ENCODE peak calls at places on chromosomes 2 and 18, in six cellular contexts. C is AG04450, G is epithelial cell of esophagus, I is IMR-90, B is mammary epithelial cell, X is GM12865. F is an unnamed sample.

GRCh38 chr2:162422894-162423293 is 79.0 kb downstream of the GCA start:
- DNase-seq in C (no peak), I (no peak), B (no peak), G (peak; percentile 9), X (no peak), F (no peak)

GRCh38 chr2:182018218-182018617 is 32.6 kb downstream of the PPP1R1C start:
- DNase-seq in C (no peak), G (peak; percentile 44), B (peak; percentile 4), I (peak; percentile 62), X (no peak), F (no peak)

GRCh38 chr18:58962331-58962730 is 97.7 kb downstream of the ZNF532 start:
- DNase-seq in C (no peak), B (no peak), G (no peak), I (no peak), X (no peak), F (no peak)

GRCh38 chr2:204834716-204835115 is 289.4 kb downstream of the PARD3B start:
- DNase-seq in C (no peak), B (no peak), I (no peak), G (no peak), X (no peak), F (no peak)

GRCh38 chr2:179592167-179592936 is 269.1 kb downstream of the ZNF385B start:
- DNase-seq in B (no peak), C (peak; percentile 44), X (no peak), I (peak; percentile 90), G (no peak), F (no peak)

GRCh38 chr2:10414591-10414990 is 33.5 kb downstream of the ODC1 start:
- DNase-seq in B (no peak), G (no peak), C (no peak), X (no peak), I (peak; percentile 32), F (no peak)

GRCh38 chr2:172427990-172428840 is 829 bp downstream of the ITGA6 start:
- DNase-seq in B (peak; percentile 66), I (no peak), G (no peak), X (peak; percentile 10), C (no peak), F (peak; percentile 49)

GRCh38 chr2:17035010-17035409 is 369.4 kb upstream of the CYRIA start:
- DNase-seq in I (peak; percentile 0), C (peak; percentile 33), B (peak; percentile 13), X (no peak), G (peak; percentile 58), F (no peak)

GRCh38 chr2:99651930-99652670 is 162.3 kb upstream of the REV1 start:
- DNase-seq in G (no peak), X (no peak), C (peak; percentile 13), I (peak; percentile 75), B (peak; percentile 32), F (no peak)

GRCh38 chr2:172462393-172463381 is 35.3 kb downstream of the ITGA6 start:
- DNase-seq in G (peak; percentile 58), X (peak; percentile 47), I (no peak), B (peak; percentile 83), C (no peak), F (peak; percentile 97)

GRCh38 chr2:167333245-167333644 is 445.0 kb downstream of the XIRP2 start:
- DNase-seq in G (no peak), X (no peak), B (no peak), C (no peak), I (peak; percentile 2), F (no peak)

GRCh38 chr2:200223385-200223784 is 83.1 kb upstream of the SPATS2L start:
- DNase-seq in G (no peak), B (no peak), I (peak; percentile 28), C (no peak), X (no peak), F (no peak)

GRCh38 chr2:149507933-149508332 is 79.6 kb downstream of the MMADHC start:
- DNase-seq in X (no peak), B (peak; percentile 12), C (no peak), I (no peak), G (peak; percentile 63), F (no peak)

DNA sequence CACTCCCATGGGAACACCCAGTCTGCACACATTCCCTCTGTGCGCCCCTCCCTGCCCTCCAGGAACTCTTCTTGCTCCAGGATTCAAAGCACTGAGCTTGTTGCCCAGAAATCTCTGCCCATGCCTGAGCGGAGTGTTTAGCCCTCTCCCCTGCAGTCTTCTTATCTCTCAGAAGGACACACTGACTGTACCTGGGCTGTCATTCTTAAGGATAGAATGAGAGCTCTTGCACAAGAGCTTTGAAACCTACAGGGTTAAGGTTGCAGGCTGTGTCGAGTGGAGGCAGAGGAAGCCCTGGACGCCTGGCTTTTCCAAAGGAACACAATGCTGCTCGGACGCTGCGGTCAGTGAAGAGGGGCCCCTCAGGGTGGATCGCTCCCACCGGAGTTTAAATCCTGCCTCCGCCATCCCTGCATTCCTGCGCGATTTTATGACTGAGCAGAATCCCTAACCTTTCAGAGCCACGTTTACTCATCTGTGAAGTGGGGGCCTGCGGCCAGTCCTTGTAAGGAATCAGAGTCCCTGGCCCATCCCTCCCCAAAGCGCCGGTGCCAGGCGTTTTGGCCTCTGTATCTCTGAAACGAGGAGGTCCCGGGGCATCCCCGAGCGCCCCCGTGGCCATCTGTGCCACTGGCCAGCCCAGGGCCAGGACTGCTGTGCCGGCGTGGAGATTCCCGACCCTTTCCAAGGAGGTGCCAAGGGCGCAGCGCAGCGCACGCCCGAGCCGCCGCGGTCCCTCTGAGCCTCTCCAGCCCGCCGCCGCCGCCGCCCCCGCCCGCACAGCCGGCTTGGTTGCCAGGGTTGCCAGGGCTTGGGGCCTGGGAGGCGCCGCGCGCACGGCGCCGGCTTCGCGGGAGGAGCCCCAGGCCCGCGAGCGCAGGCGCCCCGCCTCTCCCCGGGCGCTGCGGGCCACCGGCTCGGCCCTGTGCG is 58.9 kb downstream of the FAM168B start:
- DNase-seq in I (peak; percentile 15), X (no peak), G (peak; percentile 62), B (peak; percentile 19), C (no peak), F (no peak)
- H3K4me3 ChIP-seq in I (peak overlapping the region; percentile 53), X (no peak overlapping the region), G (peak overlapping the region; percentile 27), B (peak overlapping the region; percentile 44), C (peak overlapping the region; percentile 25), F (no peak overlapping the region)

GRCh38 chr2:196368546-196369225 is 197.3 kb upstream of the STK17B start:
- DNase-seq in G (no peak), B (no peak), X (no peak), I (no peak), C (no peak), F (no peak)

GRCh38 chr2:196372811-196373664 is 201.7 kb upstream of the STK17B start:
- DNase-seq in G (no peak), C (no peak), X (no peak), I (no peak), B (no peak), F (no peak)

GRCh38 chr2:196370386-196370785 is 199.0 kb upstream of the STK17B start:
- DNase-seq in X (no peak), B (no peak), G (peak; percentile 43), I (no peak), C (no peak), F (no peak)

GRCh38 chr2:196369967-196370366 is 198.6 kb upstream of the STK17B start:
- DNase-seq in G (peak; percentile 92), B (peak; percentile 37), I (no peak), C (no peak), X (no peak), F (no peak)

GRCh38 chr2:196372276-196372809 is 201.0 kb upstream of the STK17B start:
- DNase-seq in G (no peak), X (no peak), B (no peak), C (no peak), I (no peak), F (no peak)
- H3K4me3 ChIP-seq in G (no peak overlapping the region), X (no peak overlapping the region), B (no peak overlapping the region), C (no peak overlapping the region), I (no peak overlapping the region), F (no peak overlapping the region)

DNA sequence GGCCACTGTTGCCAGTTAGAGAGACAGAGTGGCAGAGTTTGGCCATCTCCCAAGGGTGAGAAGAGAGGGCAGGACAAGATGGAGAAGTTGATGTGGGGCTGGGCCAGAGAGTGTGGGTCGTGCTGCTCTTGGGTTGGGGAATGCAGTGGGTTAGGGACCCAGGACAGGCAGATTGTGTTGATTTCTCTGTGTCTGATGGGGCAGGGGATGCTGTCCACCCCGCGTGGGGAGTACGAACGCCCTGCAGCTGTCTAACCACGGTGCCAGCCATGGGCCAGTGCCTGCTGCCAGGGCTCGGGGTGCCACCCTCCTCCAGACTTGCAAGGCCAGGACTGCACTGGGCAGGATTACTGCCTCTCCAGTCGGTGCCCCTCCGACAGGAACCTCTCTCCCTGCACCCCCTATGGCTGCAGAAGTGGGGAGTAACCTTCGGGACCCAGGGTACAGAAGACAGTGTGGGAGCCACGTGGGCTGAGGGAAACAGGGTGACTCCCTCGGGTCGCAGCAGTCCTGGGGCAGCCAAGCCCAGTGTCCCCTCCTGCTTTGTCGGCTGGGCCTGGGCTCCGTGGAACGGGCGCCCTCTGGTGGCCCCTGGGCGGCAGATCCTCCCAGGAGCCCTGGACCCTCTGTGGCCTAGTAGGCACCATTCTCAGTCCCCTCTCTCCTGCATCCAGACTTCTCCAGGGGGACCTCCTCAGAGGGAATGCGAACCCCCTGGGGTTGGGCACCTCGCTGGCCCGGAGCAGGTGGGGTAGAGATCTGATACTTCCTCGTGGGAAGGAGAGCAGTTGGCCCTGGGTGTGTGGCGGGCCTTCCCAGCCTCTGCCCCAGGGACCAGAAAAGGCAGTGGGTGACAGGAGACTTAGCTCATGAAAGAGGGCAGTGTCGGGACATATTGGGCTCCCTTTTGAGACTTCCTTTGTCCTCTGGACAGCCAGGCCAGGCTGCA is 2.7 kb downstream of the GPC1 start:
- DNase-seq in I (peak; percentile 42), C (no peak), X (peak; percentile 62), B (peak; percentile 60), G (peak; percentile 71), F (peak; percentile 28)
- H3K4me3 ChIP-seq in I (peak overlapping the region; percentile 13), C (peak overlapping the region; percentile 70), X (no peak overlapping the region), B (peak overlapping the region; percentile 74), G (peak overlapping the region; percentile 80), F (no peak overlapping the region)

GRCh38 chr2:164979113-164979512 is 23.8 kb upstream of the SLC38A11 start:
- DNase-seq in I (no peak), B (no peak), C (no peak), X (no peak), G (no peak), F (no peak)

GRCh38 chr2:164984428-164984827 is 29.1 kb upstream of the SLC38A11 start:
- DNase-seq in X (no peak), I (peak; percentile 28), G (no peak), B (no peak), C (no peak), F (no peak)

GRCh38 chr2:164975885-164976284 is 20.6 kb upstream of the SLC38A11 start:
- DNase-seq in I (no peak), G (no peak), X (no peak), B (no peak), C (no peak), F (no peak)

GRCh38 chr2:164976301-164976700 is 21.0 kb upstream of the SLC38A11 start:
- DNase-seq in C (no peak), B (no peak), I (no peak), G (no peak), X (no peak), F (no peak)

DNA sequence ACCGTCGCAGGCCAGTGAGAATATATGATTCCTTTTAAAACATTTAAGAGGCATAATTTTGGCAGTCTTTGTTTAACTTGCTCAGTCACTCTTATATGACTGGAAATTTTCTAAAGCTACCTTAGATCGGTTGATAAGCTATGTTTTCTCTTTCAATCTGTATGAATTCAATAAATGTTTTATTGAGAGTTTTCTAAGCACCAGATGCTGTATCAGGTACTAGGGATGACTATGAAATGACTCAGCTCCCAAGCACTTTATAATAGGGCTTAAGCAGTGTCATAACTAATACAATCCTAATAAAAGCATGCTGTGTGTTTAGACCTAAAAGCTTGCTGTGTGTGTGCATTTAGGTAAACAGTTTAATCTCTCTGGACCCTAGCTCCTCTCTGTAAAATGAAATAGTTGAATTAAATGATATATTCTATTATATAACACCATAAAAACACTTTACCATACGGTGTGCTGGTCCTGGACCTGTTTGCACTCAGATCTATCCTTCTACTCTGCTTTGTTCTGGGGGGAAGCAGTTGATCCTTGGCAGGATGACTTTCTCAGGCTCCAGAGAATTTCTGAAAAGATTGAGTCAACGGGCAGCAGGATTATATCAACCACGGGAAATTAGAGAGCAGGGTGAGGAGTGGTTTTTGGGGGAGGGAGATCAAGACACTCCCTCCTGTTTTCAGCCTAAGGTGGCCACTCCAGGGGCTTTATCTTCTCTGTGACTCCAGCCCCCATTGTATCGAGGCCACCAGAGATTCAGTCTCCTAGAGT is 26.1 kb upstream of the SLC38A11 start:
- DNase-seq in I (peak; percentile 58), B (peak; percentile 57), G (peak; percentile 57), X (no peak), C (no peak), F (no peak)
- H3K4me3 ChIP-seq in I (no peak overlapping the region), B (peak overlapping the region; percentile 28), G (no peak overlapping the region), X (no peak overlapping the region), C (no peak overlapping the region), F (no peak overlapping the region)